ENCODE peak calls at places on chromosomes 12 and 14, in seven cellular contexts. B, R, N, X, E, S and P are unnamed samples.

GRCh38 chr12:48969847-48970701 is 1.5 kb downstream of the WNT10B start:
- DNase-seq in B (no peak), R (no peak), N (no peak), X (no peak), E (no peak), S (no peak), P (peak; percentile 37)

GRCh38 chr12:27290501-27291168 is 42.0 kb upstream of the BMAL2 start:
- DNase-seq in B (no peak), R (no peak), N (no peak), X (no peak), E (no peak), S (no peak), P (peak; percentile 61)

GRCh38 chr14:24514209-24514608 is 6.1 kb upstream of the CMA1 start:
- DNase-seq in B (peak; percentile 12), R (no peak), N (no peak), X (no peak), E (no peak), S (no peak), P (no peak)

GRCh38 chr14:69572634-69573135 is 2.0 kb downstream of the CCDC177 start:
- DNase-seq in B (no peak), R (no peak), N (no peak), X (no peak), E (no peak), S (no peak), P (no peak)

GRCh38 chr12:104057771-104058197 is 6.5 kb upstream of the HCFC2 start:
- DNase-seq in B (peak; percentile 73), R (peak; percentile 54), N (no peak), X (no peak), E (no peak), S (peak; percentile 30), P (peak; percentile 57)

GRCh38 chr12:113005759-113006158 is 27.4 kb downstream of the OAS2 start:
- DNase-seq in B (no peak), R (no peak), N (no peak), X (no peak), E (no peak), S (no peak), P (peak; percentile 52)

GRCh38 chr12:52924764-52925716 is 20.2 kb upstream of the KRT8 start:
- DNase-seq in B (no peak), R (peak; percentile 77), N (peak; percentile 96), X (no peak), E (no peak), S (peak; percentile 72), P (peak; percentile 82)

GRCh38 chr12:26712892-26713291 is 120.1 kb downstream of the ITPR2 start:
- DNase-seq in B (no peak), R (no peak), N (no peak), X (no peak), E (no peak), S (no peak), P (no peak)

GRCh38 chr12:66550626-66551025 is 128.2 kb downstream of the GRIP1 start:
- DNase-seq in B (no peak), R (peak; percentile 7), N (peak; percentile 21), X (no peak), E (no peak), S (peak; percentile 40), P (no peak)

GRCh38 chr12:128318946-128319345 is 52.0 kb downstream of the TMEM132C start:
- DNase-seq in B (no peak), R (no peak), N (no peak), X (no peak), E (no peak), S (no peak), P (no peak)

GRCh38 chr12:47085815-47086252 is 6.1 kb upstream of the AMIGO2 start:
- DNase-seq in B (no peak), R (peak; percentile 79), N (peak; percentile 88), X (peak; percentile 85), E (no peak), S (peak; percentile 77), P (peak; percentile 65)

GRCh38 chr12:96578526-96579125 is 89.2 kb downstream of the CFAP54 start:
- DNase-seq in B (peak; percentile 84), R (peak; percentile 77), N (peak; percentile 64), X (peak; percentile 80), E (no peak), S (peak; percentile 60), P (peak; percentile 74)

GRCh38 chr14:95119336-95119735 is 38.0 kb downstream of the DICER1 start:
- DNase-seq in B (no peak), R (no peak), N (no peak), X (no peak), E (no peak), S (no peak), P (no peak)

GRCh38 chr14:94355191-94355794 is 32.2 kb upstream of the SERPINA6 start:
- DNase-seq in B (no peak), R (peak; percentile 82), N (peak; percentile 26), X (no peak), E (peak; percentile 53), S (peak; percentile 63), P (no peak)

GRCh38 chr12:124510301-124510970 is 57.0 kb downstream of the NCOR2 start:
- DNase-seq in B (peak; percentile 66), R (peak; percentile 16), N (peak; percentile 41), X (peak; percentile 20), E (no peak), S (no peak), P (no peak)

GRCh38 chr12:93137656-93138612 is 208.8 kb upstream of the EEA1 start:
- DNase-seq in B (no peak), R (peak; percentile 68), N (peak; percentile 92), X (no peak), E (no peak), S (peak; percentile 99), P (peak; percentile 39)

GRCh38 chr14:24216345-24216699 is 456 bp upstream of the MDP1 start:
- DNase-seq in B (no peak), R (no peak), N (no peak), X (no peak), E (no peak), S (no peak), P (no peak)

GRCh38 chr12:95583933-95584332 is 32.7 kb upstream of the USP44 start:
- DNase-seq in B (no peak), R (no peak), N (peak; percentile 8), X (no peak), E (no peak), S (no peak), P (peak; percentile 11)

GRCh38 chr12:94990222-94990621 is 13.3 kb downstream of the NDUFA12 start:
- DNase-seq in B (no peak), R (no peak), N (no peak), X (no peak), E (no peak), S (no peak), P (no peak)

GRCh38 chr14:49975286-49975685 is 82.4 kb downstream of the ARF6 start:
- DNase-seq in B (no peak), R (peak; percentile 95), N (peak; percentile 97), X (no peak), E (no peak), S (peak; percentile 74), P (peak; percentile 77)

GRCh38 chr14:75273272-75274044 is 5.2 kb upstream of the FOS start:
- DNase-seq in B (no peak), R (peak; percentile 98), N (peak; percentile 69), X (no peak), E (no peak), S (no peak), P (peak; percentile 37)

GRCh38 chr14:59964251-59965007 is 44.5 kb downstream of the LRRC9 start:
- DNase-seq in B (peak; percentile 50), R (peak; percentile 21), N (no peak), X (no peak), E (no peak), S (peak; percentile 20), P (no peak)

GRCh38 chr12:110555509-110556406 is 27.4 kb downstream of the PPTC7 start:
- DNase-seq in B (no peak), R (peak; percentile 78), N (peak; percentile 78), X (no peak), E (no peak), S (peak; percentile 60), P (no peak)

GRCh38 chr12:49705479-49706267 is 1.5 kb downstream of the FMNL3 start:
- DNase-seq in B (peak; percentile 49), R (peak; percentile 64), N (peak; percentile 89), X (no peak), E (peak; percentile 45), S (peak; percentile 27), P (peak; percentile 92)

GRCh38 chr14:58353516-58354299 is 42.0 kb upstream of the TOMM20L start:
- DNase-seq in B (no peak), R (peak; percentile 4), N (no peak), X (no peak), E (no peak), S (peak; percentile 16), P (peak; percentile 9)

GRCh38 chr14:101843665-101844064 is 82.2 kb downstream of the PPP2R5C start:
- DNase-seq in B (peak; percentile 98), R (peak; percentile 25), N (no peak), X (no peak), E (no peak), S (no peak), P (peak; percentile 15)